ENCODE peak calls at places on chromosomes 13 and 19, in four cellular contexts. P is tibial artery, H is brain microvascular endothelial cell, O is transverse colon. K is an unnamed sample.
A peak's percentile ranks its signal among the peaks of the same experiment; 100 is the strongest.

GRCh38 chr13:20525601-20526544 is at the start of gene CRYL1:
- DNase-seq in H (peak; percentile 56), P (peak; percentile 80), O (peak; percentile 85), K (no peak)

GRCh38 chr19:41546386-41546789 is 29.6 kb upstream of the CEACAM21 start:
- DNase-seq in P (no peak), O (peak; percentile 58), H (no peak), K (no peak)

GRCh38 chr13:113123226-113124150 is 889 bp downstream of the F10 start:
- DNase-seq in H (no peak), P (no peak), O (no peak), K (no peak)

GRCh38 chr13:76815344-76815743 is 70.9 kb downstream of the KCTD12 start:
- DNase-seq in H (no peak), O (no peak), P (no peak), K (no peak)

GRCh38 chr13:80862466-80862865 is 521.5 kb upstream of the SPRY2 start:
- DNase-seq in H (no peak), O (no peak), P (no peak), K (no peak)

GRCh38 chr13:77697208-77698103 is at the start of gene SLAIN1:
- DNase-seq in O (peak; percentile 80), P (peak; percentile 73), H (peak; percentile 16), K (peak; percentile 26)

GRCh38 chr13:67048793-67049150 is 181.4 kb downstream of the PCDH9 start:
- DNase-seq in O (no peak), P (no peak), H (peak; percentile 78), K (peak; percentile 56)

GRCh38 chr13:106089251-106089940 is 446.1 kb downstream of the EFNB2 start:
- DNase-seq in P (no peak), O (no peak), H (no peak), K (no peak)

GRCh38 chr13:35881360-35881759 is 249.8 kb downstream of the DCLK1 start:
- DNase-seq in O (no peak), P (no peak), H (no peak), K (no peak)

DNA sequence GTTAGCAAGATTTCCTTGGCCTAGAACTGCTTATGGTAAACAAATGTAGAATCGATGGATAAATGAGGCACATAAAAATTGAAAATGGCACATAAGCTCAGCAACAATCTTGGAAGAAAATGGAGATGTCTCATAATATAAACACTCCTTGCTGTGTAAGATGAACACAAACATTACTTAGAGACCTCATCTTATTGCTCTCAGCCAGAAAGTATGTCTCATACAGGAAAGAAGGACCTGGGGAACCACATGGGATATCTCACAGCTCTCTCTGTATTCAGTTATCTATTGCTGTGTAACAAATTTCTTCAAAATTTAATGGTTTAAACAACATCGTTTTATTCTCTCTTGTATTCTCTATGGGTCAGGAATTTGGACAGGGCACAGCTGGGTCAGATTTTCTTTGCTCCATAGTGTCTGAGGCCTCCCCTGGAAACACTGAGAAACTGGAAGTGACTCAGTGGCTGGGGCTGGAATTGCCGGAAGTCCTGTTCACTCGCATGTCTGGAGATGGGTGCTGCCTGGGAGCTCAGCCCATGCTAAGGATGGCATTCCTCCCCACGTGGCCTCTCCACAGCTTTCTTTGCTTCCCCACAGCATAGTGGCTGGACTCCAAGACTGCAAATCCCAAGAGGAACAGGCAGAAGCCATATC is 105.1 kb downstream of the NUFIP1 start:
- DNase-seq in O (no peak), H (peak; percentile 90), P (no peak), K (no peak)
- H3K4me3 ChIP-seq in O (no peak overlapping the region), H (no peak overlapping the region), P (no peak overlapping the region), K (no peak overlapping the region)

GRCh38 chr13:29284726-29285125 is 310.8 kb downstream of the SLC7A1 start:
- DNase-seq in O (no peak), H (no peak), P (no peak), K (no peak)
- TF ChIP-seq CTCF in O (no peak), H (no peak), P (no peak), K (no peak)

DNA sequence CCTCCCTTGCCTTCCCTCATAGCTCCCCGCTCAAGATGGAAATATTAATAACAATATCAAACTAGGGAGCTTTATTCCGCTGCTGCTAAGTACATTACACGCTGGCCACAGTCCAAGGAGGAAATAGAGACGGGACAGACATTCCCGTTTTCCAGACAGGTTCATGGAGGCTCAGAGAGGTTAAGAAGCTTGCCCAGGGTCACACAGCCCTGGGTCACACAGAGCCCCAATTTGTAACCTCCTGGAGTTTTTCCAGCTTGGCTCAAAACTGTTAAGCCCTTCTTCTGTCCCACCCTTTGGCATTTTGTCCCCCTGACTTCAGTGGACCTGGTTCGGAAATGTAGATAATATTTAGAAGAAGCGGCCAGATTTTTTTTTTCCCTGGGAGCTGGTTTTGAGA is 2.0 kb downstream of the BICRA start:
- DNase-seq in O (peak; percentile 32), H (no peak), P (no peak), K (no peak)
- H3K4me3 ChIP-seq in O (peak overlapping the region; percentile 90), H (peak overlapping the region; percentile 75), P (peak overlapping the region; percentile 91), K (peak overlapping the region; percentile 97)

GRCh38 chr19:6761053-6761676 is 6.1 kb downstream of the SH2D3A start:
- DNase-seq in P (no peak), H (no peak), O (no peak), K (no peak)
- TF ChIP-seq CTCF in P (no peak), H (no peak), O (no peak), K (no peak)

DNA sequence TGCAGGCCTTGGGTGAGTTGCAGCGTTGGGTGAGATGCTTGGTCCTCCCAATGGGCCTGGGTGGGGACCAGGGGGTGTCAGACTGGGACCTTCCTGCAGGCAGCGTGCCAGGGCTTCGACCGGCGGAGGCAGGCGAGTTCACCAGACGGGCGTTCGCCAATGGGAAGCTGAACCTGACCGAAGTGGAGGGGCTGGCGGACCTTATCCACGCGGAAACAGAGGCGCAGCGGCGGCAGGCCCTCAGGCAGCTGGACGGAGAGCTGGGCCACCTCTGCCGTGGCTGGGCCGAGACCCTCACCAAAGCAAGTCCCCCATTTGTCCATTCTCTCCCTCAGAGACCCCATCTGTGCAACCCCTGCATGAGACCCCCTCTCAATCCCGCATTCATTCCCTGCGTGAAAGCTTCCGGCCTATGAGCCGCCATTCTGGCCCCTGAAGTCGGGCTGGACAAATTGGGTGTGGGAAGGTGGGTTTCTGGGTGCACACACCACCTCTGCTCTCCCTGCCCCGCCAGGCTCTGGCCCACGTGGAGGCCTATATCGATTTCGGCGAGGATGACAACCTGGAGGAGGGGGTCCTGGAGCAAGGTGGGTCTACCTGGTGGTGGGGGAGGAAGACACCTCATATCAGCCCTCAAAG is 1.2 kb downstream of the GTPBP3 start:
- DNase-seq in H (no peak), P (no peak), O (no peak), K (no peak)
- H3K4me3 ChIP-seq in H (peak overlapping the region; percentile 87), P (peak overlapping the region; percentile 65), O (peak overlapping the region; percentile 93), K (peak overlapping the region; percentile 79)

DNA sequence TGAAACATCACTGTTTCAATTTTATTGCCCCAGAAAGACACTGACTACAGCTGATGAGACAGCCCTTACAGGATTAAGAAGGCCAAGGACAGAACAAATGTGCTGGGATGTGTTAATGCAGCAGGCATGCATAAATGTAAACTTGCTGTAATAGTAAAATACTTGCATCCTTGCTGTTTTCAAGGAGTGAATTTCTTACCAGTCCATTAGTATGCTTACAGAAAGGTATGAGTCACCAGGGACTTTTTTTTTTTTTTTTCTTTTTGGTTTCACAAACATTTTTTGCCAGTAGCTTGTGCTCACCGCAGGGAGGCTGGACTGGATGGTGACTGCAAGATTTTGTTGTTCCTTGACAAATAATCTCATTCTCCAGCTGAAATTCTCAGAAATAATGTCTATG is 55.1 kb downstream of the GPR180 start:
- DNase-seq in P (no peak), O (no peak), H (peak; percentile 55), K (peak; percentile 80)
- TF ChIP-seq CTCF in P (no peak), O (no peak), H (peak; percentile 31), K (no peak)